ENCODE peak calls at places on chromosome 12, in eight cellular contexts. M, O, C, U, K, I, G and L are unnamed samples.

GRCh38 chr12:118371354-118372282 is 1.1 kb downstream of the TAOK3 start:
- DNase-seq in M (no peak), O (peak), C (no peak), U (no peak), K (peak), I (peak), G (peak), L (peak)

GRCh38 chr12:109386079-109386473 is 38.4 kb downstream of the MYO1H start:
- DNase-seq in M (no peak), O (no peak), C (no peak), U (no peak), K (no peak), I (no peak), G (no peak), L (no peak)

GRCh38 chr12:71581206-71581605 is 82.4 kb downstream of the ZFC3H1 start:
- DNase-seq in M (no peak), O (no peak), C (peak), U (no peak), K (no peak), I (no peak), G (no peak), L (no peak)

GRCh38 chr12:18283776-18284175 is 22.5 kb downstream of the PIK3C2G start:
- DNase-seq in M (no peak), O (peak), C (no peak), U (no peak), K (peak), I (no peak), G (no peak), L (no peak)

GRCh38 chr12:131985145-131985875 is 35.6 kb downstream of the EP400 start:
- DNase-seq in M (no peak), O (no peak), C (no peak), U (peak), K (no peak), I (peak), G (peak), L (no peak)

GRCh38 chr12:56224954-56225353 is 812 bp downstream of the NABP2 start:
- DNase-seq in M (no peak), O (peak), C (no peak), U (no peak), K (peak), I (peak), G (no peak), L (no peak)

GRCh38 chr12:32896438-32897275 is at the start of gene PKP2:
- DNase-seq in M (no peak), O (peak), C (peak), U (peak), K (peak), I (peak), G (no peak), L (peak)

GRCh38 chr12:85656561-85656960 is 179.6 kb downstream of the RASSF9 start:
- DNase-seq in M (no peak), O (no peak), C (no peak), U (no peak), K (no peak), I (no peak), G (no peak), L (no peak)

GRCh38 chr12:93378373-93379310 is 917 bp downstream of the NUDT4 start:
- DNase-seq in M (peak), O (peak), C (peak), U (peak), K (no peak), I (no peak), G (peak), L (peak)